ENCODE peak calls at places on chromosomes 12 and 14, in six cellular contexts. U, Q, S, D, X and T are unnamed samples.

GRCh38 chr12:72134934-72135333 is 137.2 kb upstream of the TRHDE start:
- DNase-seq in D (no peak), X (no peak), Q (no peak), S (no peak), U (no peak), T (no peak)

GRCh38 chr12:54486173-54486867 is 11.2 kb upstream of the NCKAP1L start:
- DNase-seq in Q (no peak), D (no peak), U (no peak), S (no peak), X (no peak), T (no peak)

GRCh38 chr12:105406497-105406896 is 76.0 kb downstream of the C12orf75 start:
- DNase-seq in S (no peak), U (no peak), D (no peak), Q (no peak), X (no peak), T (no peak)

GRCh38 chr12:44155349-44155748 is 319.5 kb downstream of the TMEM117 start:
- DNase-seq in D (no peak), X (no peak), S (no peak), Q (no peak), U (no peak), T (no peak)

GRCh38 chr14:104179126-104179525 is 40.7 kb downstream of the KIF26A start:
- DNase-seq in U (no peak), D (no peak), S (no peak), Q (no peak), X (no peak), T (no peak)

GRCh38 chr12:107296681-107297086 is 203.3 kb upstream of the CRY1 start:
- DNase-seq in U (peak), Q (no peak), S (no peak), D (no peak), X (no peak), T (no peak)

GRCh38 chr12:64781374-64782029 is 22.3 kb upstream of the GNS start:
- DNase-seq in S (peak), X (no peak), D (peak), Q (no peak), U (no peak), T (no peak)

GRCh38 chr12:124284368-124284767 is 10.5 kb upstream of the RFLNA start:
- DNase-seq in X (no peak), S (no peak), U (no peak), Q (no peak), D (no peak), T (no peak)

GRCh38 chr14:93926209-93926872 is 803 bp upstream of the FAM181A start:
- DNase-seq in S (no peak), Q (no peak), U (no peak), X (no peak), D (peak), T (no peak)

GRCh38 chr14:105866841-105867321 is 340.5 kb downstream of the TMEM121 start:
- DNase-seq in S (no peak), X (no peak), U (no peak), Q (no peak), D (no peak), T (peak)

GRCh38 chr12:47028981-47029708 is 50.3 kb upstream of the PCED1B start:
- DNase-seq in D (no peak), X (no peak), S (no peak), Q (no peak), U (no peak), T (no peak)

GRCh38 chr14:104864267-104865068 is 600 bp upstream of the CEP170B start:
- DNase-seq in Q (no peak), U (no peak), S (peak), D (peak), X (no peak), T (peak)

GRCh38 chr14:52443506-52443905 is 108.8 kb downstream of the TXNDC16 start:
- DNase-seq in U (no peak), D (no peak), Q (no peak), S (no peak), X (peak), T (no peak)

GRCh38 chr12:79690606-79691298 is at the start of gene PAWR:
- DNase-seq in X (peak), D (peak), Q (no peak), U (peak), S (peak), T (peak)

GRCh38 chr14:53807580-53807979 is 149.0 kb downstream of the BMP4 start:
- DNase-seq in U (no peak), D (no peak), Q (no peak), S (no peak), X (no peak), T (no peak)

DNA sequence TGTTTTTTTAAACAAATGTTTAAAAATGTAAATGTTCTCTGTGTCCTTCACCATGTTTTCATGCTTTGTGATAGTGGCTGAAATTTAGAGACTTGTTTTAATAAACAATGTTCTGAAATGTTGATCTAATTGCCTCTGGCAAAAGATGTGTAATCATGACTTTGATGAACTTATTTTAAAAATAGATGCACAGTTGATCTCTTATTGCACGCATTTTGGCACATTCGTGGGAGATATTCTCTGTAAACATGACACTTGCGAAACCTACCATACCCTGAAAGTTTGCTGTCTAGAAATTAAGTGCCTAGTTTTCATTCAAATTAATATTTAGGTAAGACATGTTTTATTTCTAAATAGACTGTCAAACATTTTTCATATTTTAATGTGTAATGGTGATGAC is 119.7 kb upstream of the DNM1L start:
- DNase-seq in D (no peak), X (peak), U (peak), Q (no peak), S (no peak), T (no peak)
- TF ChIP-seq CTCF in D (no peak), X (no peak), U (no peak), Q (no peak), S (no peak), T (no peak)

GRCh38 chr12:52222692-52223091 is 10.4 kb upstream of the KRT7 start:
- DNase-seq in S (no peak), D (no peak), Q (no peak), X (no peak), U (no peak), T (no peak)

GRCh38 chr12:52224154-52224553 is 8.9 kb upstream of the KRT7 start:
- DNase-seq in X (peak), S (no peak), Q (no peak), D (no peak), U (peak), T (no peak)

GRCh38 chr12:52220456-52220855 is 12.6 kb upstream of the KRT7 start:
- DNase-seq in D (no peak), S (no peak), X (no peak), Q (no peak), U (no peak), T (no peak)

GRCh38 chr12:52223411-52224039 is 9.5 kb upstream of the KRT7 start:
- DNase-seq in S (no peak), X (peak), D (no peak), Q (no peak), U (no peak), T (no peak)

DNA sequence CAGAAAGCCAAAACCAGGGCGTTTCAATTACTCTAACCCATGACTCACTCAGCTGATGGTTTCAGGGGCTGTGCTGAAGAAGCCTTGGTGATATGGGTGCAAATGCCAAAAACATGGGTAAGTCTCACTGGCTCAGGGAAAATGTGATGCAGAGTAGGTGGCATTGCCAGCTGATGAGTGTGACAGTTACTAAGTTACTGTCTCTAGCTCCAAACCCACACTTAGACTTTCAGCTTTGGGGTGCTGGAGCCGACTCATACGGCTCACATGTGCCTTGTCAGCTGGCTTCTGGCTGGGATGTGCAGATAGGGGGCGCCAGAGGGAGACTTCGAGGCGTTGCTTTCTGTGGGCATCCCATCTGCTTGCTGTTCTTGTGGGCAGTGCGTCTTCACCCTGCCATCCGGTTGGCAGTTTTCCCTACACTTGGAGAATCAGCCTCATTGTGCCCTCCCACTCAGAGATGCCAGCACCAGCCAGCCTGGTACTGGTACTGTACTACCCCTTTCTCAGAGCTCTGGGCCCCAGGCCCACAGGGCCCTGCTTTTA is 11.1 kb upstream of the KRT7 start:
- DNase-seq in D (no peak), S (no peak), Q (no peak), U (no peak), X (peak), T (no peak)
- TF ChIP-seq CTCF in D (peak), S (peak), Q (peak), U (peak), X (peak), T (peak)

GRCh38 chr12:89708793-89709156 is at the start of gene ATP2B1:
- DNase-seq in X (peak), Q (no peak), S (peak), D (peak), U (peak), T (peak)

GRCh38 chr12:89710873-89711179 is 2.2 kb upstream of the ATP2B1 start:
- DNase-seq in D (no peak), S (no peak), X (no peak), Q (no peak), U (no peak), T (no peak)

GRCh38 chr12:89707992-89708792 is 446 bp downstream of the ATP2B1 start:
- DNase-seq in Q (no peak), D (peak), X (peak), U (no peak), S (peak), T (peak)

GRCh38 chr12:89709994-89710872 is 1.6 kb upstream of the ATP2B1 start:
- DNase-seq in U (no peak), S (peak), Q (no peak), X (peak), D (peak), T (no peak)

DNA sequence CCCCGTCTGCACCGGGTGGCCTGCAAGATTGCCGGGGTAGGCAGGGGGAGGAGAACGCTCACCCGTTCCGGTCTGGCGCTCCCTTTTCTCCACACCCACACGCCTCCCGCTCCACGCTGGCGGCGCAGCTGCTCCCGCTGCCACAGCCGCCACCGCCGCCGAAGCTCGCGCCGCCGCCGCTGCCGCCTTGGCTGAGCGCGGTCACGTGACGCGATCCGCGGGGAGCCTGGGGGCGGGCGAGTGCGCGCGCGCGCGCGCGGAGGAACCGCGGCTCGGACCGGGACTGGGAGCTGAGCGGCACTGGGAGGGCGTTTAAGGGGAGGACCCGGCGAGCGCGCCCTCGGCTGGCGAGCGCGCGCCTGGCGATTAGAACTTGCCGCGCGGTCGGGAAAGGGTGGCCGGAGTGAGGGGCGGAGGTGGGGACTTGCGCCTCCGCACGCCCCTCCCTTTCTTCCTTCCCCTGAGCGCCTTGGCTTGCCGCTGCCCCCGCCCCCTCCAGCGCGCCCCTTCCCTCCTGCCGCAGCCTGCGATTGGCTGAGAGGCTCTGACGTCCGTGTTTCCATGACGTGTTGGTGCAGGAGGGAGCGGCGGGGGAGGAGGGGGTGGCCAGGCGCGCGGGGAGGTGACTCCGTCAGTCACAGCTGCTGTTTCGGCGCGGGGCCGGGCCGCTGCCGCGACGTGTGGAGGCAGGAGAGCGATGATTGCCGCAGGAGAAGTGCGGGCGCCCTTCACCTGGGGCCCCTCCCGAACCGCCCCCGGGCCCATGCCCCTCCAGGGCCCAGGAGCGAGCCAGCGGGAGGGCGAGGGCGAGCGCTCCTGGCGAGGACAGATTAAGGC is 737 bp upstream of the ATP2B1 start:
- DNase-seq in X (peak), S (peak), Q (peak), D (peak), U (peak), T (peak)
- TF ChIP-seq CTCF in X (peak), S (no peak), Q (no peak), D (no peak), U (no peak), T (no peak)

GRCh38 chr12:132243596-132244289 is 85.6 kb downstream of the GALNT9 start:
- DNase-seq in U (no peak), D (peak), S (no peak), X (no peak), Q (no peak), T (no peak)
- TF ChIP-seq CTCF in U (no peak), D (no peak), S (no peak), X (no peak), Q (no peak), T (no peak)